ENCODE peak calls at places on chromosomes 4 and X, in six cellular contexts. D is lung, O is SJSA1, Y is SK-N-SH, Z is keratinocyte, L is neuronal stem cell. H is an unnamed sample. For H3K4me1 and H3K27me3, the result is how much of the 10 kb centered on the place peaks cover.

GRCh38 chr4:74217365-74217764 is 59.4 kb downstream of the MTHFD2L start:
- DNase-seq in Z (no peak), D (no peak), L (no peak), Y (no peak), O (no peak), H (no peak)

GRCh38 chr4:150683775-150684350 is 101.9 kb downstream of the MAB21L2 start:
- DNase-seq in O (no peak), L (no peak), D (no peak), Z (no peak), Y (no peak), H (no peak)

GRCh38 chrX:75609361-75609760 is 86.5 kb upstream of the ZDHHC15 start:
- DNase-seq in D (no peak), L (no peak), O (no peak), Y (no peak), Z (no peak), H (no peak)

GRCh38 chr4:45795165-45795564 is 328.7 kb downstream of the GABRG1 start:
- DNase-seq in O (no peak), D (no peak), L (no peak), Z (no peak), Y (no peak), H (no peak)

GRCh38 chr4:120682981-120683380 is 239.5 kb downstream of the PRDM5 start:
- DNase-seq in L (no peak), Y (no peak), D (no peak), Z (no peak), O (no peak), H (no peak)

GRCh38 chrX:13597928-13598327 is 28.5 kb downstream of the EGFL6 start:
- DNase-seq in Y (no peak), D (no peak), O (no peak), L (no peak), Z (no peak), H (no peak)

GRCh38 chrX:140709421-140709846 is at the start of gene LINC00632:
- DNase-seq in Z (no peak), O (no peak), Y (peak), D (no peak), L (no peak), H (no peak)

GRCh38 chr4:138677651-138678202 is 337.9 kb upstream of the NOCT start:
- DNase-seq in Z (no peak), D (no peak), O (no peak), Y (no peak), L (no peak), H (no peak)

GRCh38 chrX:41921492-41922124 is 1.7 kb downstream of the CASK start:
- DNase-seq in D (no peak), O (no peak), L (no peak), Y (no peak), Z (peak), H (no peak)

GRCh38 chr4:169968999-169969398 is 57.2 kb downstream of the MFAP3L start:
- DNase-seq in Z (no peak), D (no peak), Y (no peak), O (no peak), L (no peak), H (no peak)

GRCh38 chr4:158996669-158997074 is 106.2 kb upstream of the RAPGEF2 start:
- DNase-seq in Z (peak), D (no peak), Y (no peak), O (peak), L (no peak), H (no peak)

GRCh38 chr4:183014361-183015084 is 84.5 kb upstream of the WWC2 start:
- DNase-seq in L (no peak), Z (no peak), Y (no peak), O (no peak), D (no peak), H (no peak)

GRCh38 chr4:19905006-19905405 is 346.7 kb upstream of the SLIT2 start:
- DNase-seq in Z (no peak), D (no peak), Y (no peak), O (no peak), L (no peak), H (no peak)

GRCh38 chr4:2080429-2081300 is 21.5 kb downstream of the NAT8L start:
- DNase-seq in Y (no peak), L (no peak), O (no peak), D (no peak), Z (no peak), H (no peak)

GRCh38 chr4:173424899-173425805 is 26.2 kb upstream of the SCRG1 start:
- DNase-seq in D (no peak), Y (no peak), Z (no peak), L (no peak), O (no peak), H (no peak)

GRCh38 chr4:2942532-2943363 is 20.5 kb downstream of the NOP14 start:
- DNase-seq in L (no peak), O (no peak), Z (no peak), Y (no peak), D (no peak), H (no peak)

GRCh38 chrX:120429776-120430535 is 39.1 kb downstream of the LAMP2 start:
- DNase-seq in L (no peak), D (no peak), O (no peak), Y (no peak), Z (no peak), H (no peak)

GRCh38 chr4:10173754-10174749 is 57.5 kb upstream of the WDR1 start:
- DNase-seq in O (no peak), Z (no peak), Y (no peak), D (peak), L (no peak), H (peak)

GRCh38 chr4:7336732-7337131 is 98.0 kb downstream of the PSAPL1 start:
- DNase-seq in Z (no peak), D (no peak), O (no peak), L (no peak), Y (no peak), H (no peak)

GRCh38 chr4:3833326-3833989 is 67.3 kb downstream of the ADRA2C start:
- DNase-seq in Z (no peak), O (no peak), D (no peak), L (no peak), Y (no peak), H (no peak)

GRCh38 chr4:15754323-15754722 is 23.8 kb upstream of the CD38 start:
- DNase-seq in Z (no peak), L (no peak), Y (no peak), O (peak), D (no peak), H (no peak)

GRCh38 chrX:1720826-1721225 is 106.0 kb downstream of the ASMT start:
- DNase-seq in L (no peak), D (no peak), Y (no peak), Z (no peak), O (no peak), H (no peak)

GRCh38 chr4:126839066-126839465 is 793.7 kb upstream of the INTU start:
- DNase-seq in Z (no peak), Y (no peak), D (no peak), O (no peak), L (no peak), H (no peak)

GRCh38 chrX:20383487-20383886 is 116.8 kb upstream of the RPS6KA3 start:
- DNase-seq in L (no peak), Z (no peak), O (no peak), Y (no peak), D (no peak), H (no peak)

DNA sequence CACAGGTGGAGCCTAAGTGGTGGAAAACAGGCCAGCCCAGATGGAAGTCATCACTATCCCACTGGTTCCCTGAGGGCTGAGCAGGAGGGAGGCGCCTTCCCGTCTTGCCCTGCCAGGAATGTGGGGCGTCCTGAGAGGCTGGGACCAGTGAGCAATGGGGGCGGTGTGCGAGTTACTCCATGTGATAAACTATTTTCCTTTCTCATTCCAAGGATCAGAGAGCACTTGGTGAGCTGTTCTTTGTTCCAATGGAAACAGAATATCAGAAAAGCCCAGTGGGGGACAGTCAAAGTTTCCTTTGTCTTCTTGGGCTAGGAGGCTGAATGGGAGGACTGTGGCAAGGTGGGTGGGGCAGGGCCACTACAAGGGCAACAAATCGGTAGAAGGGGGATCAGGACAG is 86.2 kb downstream of the NHSL2 start:
- DNase-seq in L (no peak), Z (no peak), O (no peak), Y (no peak), D (no peak), H (peak)
- H3K4me1 ChIP-seq in L (under half), Z (under half), O (under half), Y (under half), D (under half), H (under half)

GRCh38 chr4:123546661-123547060 is 150.1 kb downstream of the SPRY1 start:
- DNase-seq in Z (no peak), L (no peak), D (no peak), O (no peak), Y (no peak), H (no peak)
- H3K27ac ChIP-seq in Z (no peak), L (no peak), D (peak), O (no peak), Y (no peak), H (no peak)

GRCh38 chr4:95540227-95540626 is 8.5 kb downstream of the UNC5C start:
- DNase-seq in Z (no peak), L (no peak), Y (no peak), O (no peak), D (no peak), H (no peak)
- H3K27me3 ChIP-seq in Z (under half), L (under half), Y (under half), O (under half), D (under half), H (under half)

GRCh38 chrX:136626237-136626636 is 21.7 kb upstream of the CD40LG start:
- DNase-seq in D (no peak), O (no peak), Z (no peak), L (no peak), Y (no peak), H (no peak)
- H3K4me1 ChIP-seq in D (under half), O (under half), Z (under half), L (under half), Y (under half), H (under half)

H was measured in heart right ventricle.